ENCODE peak calls at places on chromosomes 11 and 22, in seven cellular contexts. G, W, F, B, R, V and E are unnamed samples.

GRCh38 chr11:112380464-112380863 is 119.8 kb upstream of the PLET1 start:
- DNase-seq in B (no peak), V (no peak), F (no peak), R (no peak), W (no peak), G (no peak), E (no peak)

GRCh38 chr22:30694171-30694637 is 470 bp upstream of the OSBP2 start:
- DNase-seq in V (no peak), F (peak), R (no peak), W (peak), G (peak), B (no peak), E (peak)

GRCh38 chr11:36500315-36500721 is 9.8 kb downstream of the TRAF6 start:
- DNase-seq in V (no peak), B (peak), R (peak), G (peak), W (no peak), F (no peak), E (peak)

GRCh38 chr11:71256080-71256479 is 3.7 kb upstream of the SHANK2 start:
- DNase-seq in W (no peak), F (no peak), R (no peak), G (no peak), B (no peak), V (no peak), E (no peak)

GRCh38 chr11:87043894-87044293 is 6.2 kb downstream of the TMEM135 start:
- DNase-seq in B (no peak), W (no peak), V (no peak), G (no peak), R (no peak), F (no peak), E (no peak)

GRCh38 chr11:122038543-122038942 is 77.5 kb downstream of the BLID start:
- DNase-seq in G (peak), V (no peak), F (no peak), B (peak), R (peak), W (no peak), E (no peak)

GRCh38 chr22:25170426-25170980 is 29.2 kb upstream of the CRYBB3 start:
- DNase-seq in B (no peak), G (no peak), R (no peak), V (no peak), W (no peak), F (no peak), E (no peak)

GRCh38 chr11:69867076-69868002 is 48.1 kb upstream of the FGF3 start:
- DNase-seq in W (no peak), V (no peak), R (peak), F (no peak), G (no peak), B (no peak), E (no peak)

GRCh38 chr11:44351006-44351660 is 41.2 kb upstream of the ALX4 start:
- DNase-seq in F (no peak), G (no peak), V (no peak), W (no peak), B (no peak), R (no peak), E (peak)

GRCh38 chr22:35421121-35421520 is 21.2 kb downstream of the MCM5 start:
- DNase-seq in W (no peak), R (no peak), F (no peak), B (no peak), G (no peak), V (no peak), E (no peak)

GRCh38 chr11:45245237-45246045 is 40.7 kb downstream of the SYT13 start:
- DNase-seq in F (no peak), V (no peak), B (no peak), G (no peak), W (no peak), R (no peak), E (no peak)

GRCh38 chr11:130379276-130379675 is 49.1 kb downstream of the ADAMTS8 start:
- DNase-seq in W (no peak), G (no peak), V (no peak), B (no peak), R (no peak), F (no peak), E (no peak)

GRCh38 chr11:75031771-75032549 is 43.2 kb downstream of the NEU3 start:
- DNase-seq in G (peak), W (peak), V (peak), R (no peak), F (peak), B (no peak), E (peak)

GRCh38 chr11:45180158-45180887 is 33.9 kb downstream of the PRDM11 start:
- DNase-seq in V (no peak), B (no peak), W (peak), R (no peak), F (peak), G (peak), E (no peak)

GRCh38 chr22:30947163-30947820 is 21.3 kb downstream of the MORC2 start:
- DNase-seq in V (no peak), W (peak), F (peak), B (no peak), R (no peak), G (no peak), E (no peak)

GRCh38 chr22:32951081-32951806 is 106.9 kb downstream of the SYN3 start:
- DNase-seq in F (peak), R (no peak), B (no peak), G (peak), W (no peak), V (no peak), E (no peak)

GRCh38 chr11:115653926-115654325 is 149.7 kb upstream of the CADM1 start:
- DNase-seq in F (no peak), V (no peak), W (peak), R (no peak), G (no peak), B (peak), E (no peak)

GRCh38 chr11:79108851-79109250 is 332.0 kb downstream of the TENM4 start:
- DNase-seq in B (no peak), F (no peak), V (no peak), G (no peak), W (no peak), R (no peak), E (no peak)

GRCh38 chr11:2521081-2521480 is 76.3 kb downstream of the KCNQ1 start:
- DNase-seq in W (peak), F (peak), G (no peak), R (no peak), B (no peak), V (no peak), E (no peak)

GRCh38 chr22:22803285-22803853 is 84.2 kb upstream of the IGLL5 start:
- DNase-seq in R (no peak), V (no peak), F (no peak), W (no peak), B (no peak), G (no peak), E (no peak)

GRCh38 chr22:36194971-36195370 is 6.6 kb downstream of the APOL4 start:
- DNase-seq in F (peak), B (no peak), R (peak), W (peak), G (peak), V (no peak), E (peak)

GRCh38 chr11:106276126-106276525 is 198.7 kb downstream of the AASDHPPT start:
- DNase-seq in F (no peak), W (no peak), B (no peak), G (no peak), R (no peak), V (no peak), E (no peak)

GRCh38 chr11:111376453-111376871 is 2.6 kb downstream of the POU2AF1 start:
- DNase-seq in G (no peak), F (no peak), B (no peak), W (no peak), R (no peak), V (no peak), E (no peak)

GRCh38 chr11:26247340-26247739 is 84.6 kb upstream of the ANO3 start:
- DNase-seq in F (no peak), B (peak), W (no peak), R (no peak), G (no peak), V (no peak), E (no peak)

GRCh38 chr11:64210301-64211020 is 3.9 kb downstream of the FERMT3 start:
- DNase-seq in V (no peak), G (no peak), F (no peak), B (no peak), W (no peak), R (no peak), E (no peak)

GRCh38 chr11:62706841-62707240 is 383 bp downstream of the BSCL2 start:
- DNase-seq in W (peak), V (no peak), R (no peak), G (no peak), B (no peak), F (no peak), E (no peak)

GRCh38 chr11:14067686-14068085 is 105.2 kb downstream of the SPON1 start:
- DNase-seq in B (no peak), G (no peak), V (no peak), F (no peak), R (no peak), W (no peak), E (no peak)

GRCh38 chr11:99015634-99016454 is 4.9 kb upstream of the CNTN5 start:
- DNase-seq in W (no peak), G (peak), V (no peak), R (peak), F (no peak), B (no peak), E (peak)

GRCh38 chr11:82750643-82751139 is 17.0 kb upstream of the FAM181B start:
- DNase-seq in R (no peak), B (no peak), F (peak), V (no peak), G (no peak), W (no peak), E (no peak)

GRCh38 chr11:20355221-20356219 is 8.0 kb upstream of the HTATIP2 start:
- DNase-seq in R (peak), W (peak), G (peak), F (peak), V (no peak), B (no peak), E (no peak)

GRCh38 chr22:37077802-37078448 is 26.4 kb downstream of the KCTD17 start:
- DNase-seq in V (peak), G (peak), W (peak), R (peak), F (peak), B (no peak), E (peak)

GRCh38 chr11:77779935-77780334 is 40.6 kb downstream of the RSF1 start:
- DNase-seq in W (no peak), G (peak), F (no peak), B (no peak), V (no peak), R (peak), E (no peak)

GRCh38 chr11:44008698-44009097 is 39.1 kb upstream of the ACCSL start:
- DNase-seq in V (no peak), W (no peak), R (no peak), B (no peak), G (no peak), F (no peak), E (no peak)

GRCh38 chr11:27370374-27370773 is 7.4 kb upstream of the CCDC34 start:
- DNase-seq in F (no peak), R (no peak), B (no peak), G (no peak), W (no peak), V (no peak), E (no peak)

GRCh38 chr11:130815074-130815802 is 101.0 kb downstream of the SNX19 start:
- DNase-seq in V (no peak), F (no peak), G (no peak), R (no peak), B (no peak), W (no peak), E (no peak)

GRCh38 chr11:3775761-3776406 is 21.5 kb downstream of the NUP98 start:
- DNase-seq in R (no peak), B (no peak), F (no peak), V (no peak), G (no peak), W (no peak), E (no peak)
- TF ChIP-seq CTCF in R (no peak), B (no peak), F (no peak), V (no peak), G (no peak), W (no peak), E (no peak)

GRCh38 chr11:102661040-102661439 is 35.9 kb upstream of the MMP20 start:
- DNase-seq in W (no peak), G (no peak), V (no peak), F (no peak), R (no peak), B (no peak), E (no peak)

GRCh38 chr11:102662607-102663006 is 37.5 kb upstream of the MMP20 start:
- DNase-seq in V (no peak), G (no peak), R (no peak), B (no peak), W (no peak), F (no peak), E (no peak)

GRCh38 chr11:102666331-102666957 is 39.1 kb downstream of the MMP27 start:
- DNase-seq in R (peak), W (no peak), V (no peak), G (peak), F (no peak), B (no peak), E (peak)

GRCh38 chr11:102669664-102670063 is 35.9 kb downstream of the MMP27 start:
- DNase-seq in R (no peak), F (no peak), B (no peak), G (no peak), W (no peak), V (no peak), E (no peak)

DNA sequence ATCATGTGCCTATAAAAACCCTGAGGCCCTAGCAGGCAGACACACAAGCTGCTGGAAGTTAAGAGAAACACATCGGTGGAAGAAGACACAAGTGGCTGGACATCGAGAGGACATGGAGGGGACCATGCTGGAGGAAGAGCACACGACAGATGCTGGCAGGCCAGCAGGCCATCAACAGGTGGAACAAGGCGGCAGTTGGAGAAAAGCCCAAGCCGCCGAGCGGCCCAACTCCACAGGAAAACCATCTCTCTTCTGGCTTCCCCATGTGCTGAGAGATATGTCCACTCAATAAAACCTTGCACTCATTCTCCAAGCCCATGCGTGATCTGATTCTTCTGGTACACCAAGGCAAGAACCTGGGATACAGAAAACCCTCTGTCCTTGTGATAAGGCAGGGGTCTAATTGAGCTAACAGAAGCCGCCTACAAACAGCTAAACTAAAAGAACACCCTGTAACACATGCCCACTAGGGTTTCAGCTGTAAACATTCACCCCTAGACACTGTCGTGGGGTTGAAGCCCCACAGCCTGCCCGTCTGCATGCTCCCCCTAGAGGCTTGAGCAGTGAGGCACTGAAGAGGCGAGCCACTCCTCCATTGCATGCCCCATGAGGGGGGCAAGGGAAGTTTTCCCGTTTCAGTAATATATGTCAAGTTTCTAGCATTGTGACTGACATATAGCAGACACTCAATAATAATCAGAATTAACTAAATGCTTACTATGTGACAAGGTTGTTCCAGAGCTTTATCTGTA is 39.0 kb upstream of the MMP20 start:
- DNase-seq in R (no peak), B (no peak), F (peak), V (no peak), G (no peak), W (no peak), E (no peak)
- TF ChIP-seq CTCF in R (peak), B (peak), F (peak), V (no peak), G (peak), W (no peak), E (peak)

DNA sequence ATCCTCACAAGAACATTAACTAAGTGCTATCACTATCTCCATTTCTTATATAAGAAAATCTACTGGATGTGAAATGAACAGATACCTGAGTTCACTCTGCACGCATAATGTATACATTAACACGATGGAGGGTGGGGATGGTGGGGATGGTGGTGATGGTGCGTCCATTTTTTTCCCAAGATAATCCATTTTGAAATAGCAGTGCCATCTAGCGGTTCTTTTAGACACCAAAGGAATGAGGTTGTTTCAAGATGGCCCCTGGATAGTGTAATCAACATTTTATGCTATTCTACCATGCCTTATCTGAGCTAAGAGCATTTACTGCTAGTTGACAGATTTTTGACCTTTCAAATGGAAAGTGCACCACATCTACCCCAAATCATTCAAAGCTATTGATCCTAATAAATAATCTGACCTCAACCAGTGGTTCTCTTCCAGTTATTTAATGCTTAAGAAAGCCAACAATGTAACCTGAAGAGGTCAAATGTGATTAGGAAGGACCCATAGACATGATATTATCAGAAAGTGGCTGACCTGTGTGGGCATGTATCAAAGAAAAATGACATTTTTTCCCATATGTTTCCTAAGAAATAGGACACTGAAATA is 714.7 kb upstream of the TENM4 start:
- DNase-seq in W (no peak), F (peak), B (no peak), R (no peak), G (peak), V (no peak), E (peak)
- TF ChIP-seq CTCF in W (no peak), F (peak), B (peak), R (peak), G (peak), V (no peak), E (peak)

DNA sequence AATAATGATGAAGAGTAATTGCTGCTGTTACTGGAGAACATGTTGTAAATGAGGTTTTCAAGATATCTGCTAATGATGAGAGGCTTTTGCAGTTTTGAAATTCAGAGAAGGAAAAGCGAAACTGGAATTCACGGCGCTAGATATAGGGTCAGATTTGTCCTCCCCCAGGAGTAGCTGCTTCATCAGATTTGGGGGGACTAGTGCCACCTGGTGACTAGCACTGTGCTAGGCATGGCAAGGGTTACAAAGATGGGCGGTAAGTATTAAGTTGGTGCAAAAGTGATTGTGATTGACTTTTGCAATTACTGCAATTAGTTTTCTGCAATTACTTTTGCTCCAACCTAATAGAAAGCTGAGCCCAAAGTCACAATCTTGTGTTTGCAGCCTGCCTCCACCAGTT is 879.9 kb upstream of the TENM4 start:
- DNase-seq in B (no peak), R (no peak), F (no peak), W (no peak), V (no peak), G (no peak), E (no peak)
- TF ChIP-seq CTCF in B (no peak), R (peak), F (no peak), W (no peak), V (no peak), G (no peak), E (no peak)

GRCh38 chr22:23984430-23984829 is 4.5 kb downstream of the GSTT2 start:
- DNase-seq in W (no peak), R (peak), B (no peak), G (peak), V (no peak), F (no peak), E (no peak)
- TF ChIP-seq CTCF in W (no peak), R (peak), B (no peak), G (peak), V (no peak), F (peak), E (peak)